ENCODE peak calls at places on chromosome 11, in four cellular contexts. J, T, A and Q are unnamed samples.

GRCh38 chr11:74602637-74603591 is 10.5 kb downstream of the POLD3 start:
- DNase-seq in J (no peak), T (no peak), A (no peak), Q (no peak)

GRCh38 chr11:110249066-110249465 is 47.3 kb downstream of the RDX start:
- DNase-seq in J (no peak), T (no peak), A (no peak), Q (no peak)

GRCh38 chr11:17985517-17985916 is 27.3 kb downstream of the SERGEF start:
- DNase-seq in J (no peak), T (peak), A (no peak), Q (no peak)

GRCh38 chr11:35321532-35322320 is 97.6 kb downstream of the SLC1A2 start:
- DNase-seq in J (no peak), T (no peak), A (no peak), Q (no peak)

GRCh38 chr11:117271208-117271607 is 19.9 kb upstream of the BACE1-AS start:
- DNase-seq in J (no peak), T (peak), A (no peak), Q (no peak)

GRCh38 chr11:34318111-34319037 is 39.4 kb downstream of the ABTB2 start:
- DNase-seq in J (no peak), T (peak), A (no peak), Q (peak)

GRCh38 chr11:1207451-1208360 is 15.2 kb upstream of the MUC5B start:
- DNase-seq in J (no peak), T (no peak), A (peak), Q (no peak)

GRCh38 chr11:16814410-16815046 is 76.1 kb downstream of the C11orf58 start:
- DNase-seq in J (no peak), T (no peak), A (no peak), Q (no peak)

GRCh38 chr11:46352063-46352841 is 5.0 kb downstream of the DGKZ start:
- DNase-seq in J (no peak), T (no peak), A (peak), Q (no peak)

GRCh38 chr11:88344869-88345268 is 7.3 kb upstream of the CTSC start:
- DNase-seq in J (no peak), T (no peak), A (no peak), Q (no peak)

GRCh38 chr11:87298155-87298554 is 260.4 kb downstream of the TMEM135 start:
- DNase-seq in J (no peak), T (no peak), A (no peak), Q (no peak)

GRCh38 chr11:68843703-68844312 is 2.1 kb upstream of the CPT1A start:
- DNase-seq in J (no peak), T (peak), A (no peak), Q (no peak)

GRCh38 chr11:18834754-18835466 is 43.3 kb upstream of the PTPN5 start:
- DNase-seq in J (no peak), T (no peak), A (no peak), Q (no peak)

GRCh38 chr11:129996113-129996870 is 6.3 kb downstream of the PRDM10 start:
- DNase-seq in J (no peak), T (no peak), A (no peak), Q (no peak)

GRCh38 chr11:898540-899190 is 11.9 kb downstream of the CHID1 start:
- DNase-seq in J (no peak), T (peak), A (peak), Q (peak)

DNA sequence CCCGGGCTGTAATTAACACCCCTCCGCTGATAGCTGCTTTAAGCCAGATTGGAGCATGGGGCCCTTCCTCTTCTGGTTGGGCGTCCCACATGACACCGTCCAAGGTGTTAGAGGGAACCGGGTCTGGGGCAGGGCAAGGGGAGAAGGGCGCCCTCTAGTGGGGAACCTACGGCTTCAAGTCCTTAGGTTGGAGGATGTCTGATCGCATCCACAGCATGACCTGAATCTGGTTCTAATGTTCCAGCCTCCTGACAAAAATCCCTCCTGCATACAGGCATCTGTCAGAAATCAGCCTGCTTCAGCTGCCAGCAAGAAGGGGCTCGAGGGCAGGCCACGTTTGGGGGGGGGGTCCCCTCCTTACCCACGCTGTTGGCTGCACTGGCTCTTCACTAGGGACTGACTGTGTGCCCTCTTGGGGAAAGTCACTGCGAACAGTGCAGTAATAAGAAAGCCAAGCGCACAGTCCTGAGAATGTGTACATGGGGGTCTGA is 94.2 kb upstream of the TBCEL start:
- DNase-seq in J (no peak), T (peak), A (peak), Q (peak)
- TF ChIP-seq POLR2AphosphoS2 in J (no peak), T (no peak), A (no peak), Q (no peak)

GRCh38 chr11:96112192-96113099 is 188.5 kb upstream of the MTMR2 start:
- DNase-seq in J (peak), T (no peak), A (no peak), Q (no peak)
- TF ChIP-seq POLR2AphosphoS2 in J (no peak), T (no peak), A (no peak), Q (no peak)

GRCh38 chr11:121961228-121961860 is 154.7 kb downstream of the BLID start:
- DNase-seq in J (no peak), T (no peak), A (no peak), Q (no peak)
- TF ChIP-seq POLR2AphosphoS2 in J (no peak), T (no peak), A (no peak), Q (no peak)

GRCh38 chr11:94449437-94449836 is 44.2 kb downstream of the MRE11 start:
- DNase-seq in J (no peak), T (peak), A (no peak), Q (peak)
- TF ChIP-seq POLR2AphosphoS2 in J (no peak), T (no peak), A (no peak), Q (no peak)

DNA sequence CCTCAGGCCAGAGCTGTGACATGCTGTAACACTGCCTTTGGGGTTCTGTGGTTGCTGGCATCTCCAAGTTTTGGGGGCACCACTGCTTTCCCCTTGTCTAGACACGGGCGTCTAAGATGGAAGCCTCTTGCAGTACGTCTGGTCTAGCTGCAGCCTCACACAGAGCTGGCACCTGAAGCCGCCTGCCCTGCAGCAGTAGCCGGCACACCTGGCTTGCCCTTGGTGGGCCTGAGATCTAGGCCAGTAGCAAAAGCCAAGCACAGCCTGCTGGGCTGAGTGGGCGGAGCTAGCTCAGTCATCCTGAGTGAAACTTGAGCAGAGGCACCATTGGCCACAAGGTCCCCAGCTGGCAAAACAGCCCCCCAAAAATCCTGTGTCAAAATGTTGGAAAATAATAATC is 154.2 kb downstream of the DLG2 start:
- DNase-seq in J (no peak), T (no peak), A (no peak), Q (no peak)
- TF ChIP-seq POLR2AphosphoS2 in J (no peak), T (no peak), A (no peak), Q (no peak)